ENCODE peak calls at places on chromosome 7, in nine cellular contexts. I is activated T-helper 1 cell treated with anti-CD3 and anti-CD28 coated beads, Interleukin-2, amount 50 U/mL, for 16 hours; M is IMR-90; T is RPMI8226; B is Calu3; O is stimulated activated CD8-positive, alpha-beta memory T cell treated with anti-CD3 and anti-CD28 coated beads, Interleukin-15, amount 100 ng/mL, for 24 hours; N is fibroblast of lung; A is mucosa of gallbladder; Z is kidney epithelial cell. G is an unnamed sample.

GRCh38 chr7:2787251-2787968 is 56.7 kb downstream of the GNA12 start:
- DNase-seq in I (no peak), M (no peak), T (no peak), B (no peak), O (no peak), N (no peak), A (no peak), Z (peak), G (no peak)

GRCh38 chr7:129315916-129316315 is 91.1 kb downstream of the AHCYL2 start:
- DNase-seq in I (no peak), M (no peak), T (no peak), B (no peak), O (no peak), N (no peak), A (no peak), Z (no peak), G (no peak)

GRCh38 chr7:112481833-112482669 is 1.3 kb downstream of the LSMEM1 start:
- DNase-seq in I (no peak), M (peak), T (no peak), B (peak), O (no peak), N (peak), A (no peak), Z (peak), G (peak)

GRCh38 chr7:2607122-2607912 is 24.5 kb upstream of the TTYH3 start:
- DNase-seq in I (no peak), M (no peak), T (no peak), B (no peak), O (no peak), N (no peak), A (peak), Z (no peak), G (no peak)

GRCh38 chr7:68865351-68865885 is 732.9 kb upstream of the AUTS2 start:
- DNase-seq in I (no peak), M (no peak), T (peak), B (no peak), O (no peak), N (no peak), A (no peak), Z (no peak), G (no peak)

GRCh38 chr7:18257711-18258110 is 230.1 kb upstream of the PRPS1L1 start:
- DNase-seq in I (no peak), M (peak), T (no peak), B (no peak), O (no peak), N (peak), A (no peak), Z (no peak), G (peak)

GRCh38 chr7:94656925-94657731 is 1.2 kb upstream of the SGCE start:
- DNase-seq in I (no peak), M (peak), T (peak), B (no peak), O (no peak), N (peak), A (no peak), Z (no peak), G (peak)

GRCh38 chr7:24981544-24981951 is 1.6 kb upstream of the OSBPL3 start:
- DNase-seq in I (peak), M (peak), T (peak), B (peak), O (no peak), N (peak), A (peak), Z (no peak), G (peak)

GRCh38 chr7:87517136-87517805 is 41.8 kb upstream of the ABCB4 start:
- DNase-seq in I (no peak), M (peak), T (no peak), B (no peak), O (no peak), N (no peak), A (no peak), Z (peak), G (no peak)

GRCh38 chr7:157932498-157933218 is 595.9 kb downstream of the DNAJB6 start:
- DNase-seq in I (no peak), M (no peak), T (no peak), B (no peak), O (no peak), N (no peak), A (no peak), Z (no peak), G (peak)

GRCh38 chr7:47666164-47666862 is 84.4 kb upstream of the TNS3 start:
- DNase-seq in I (no peak), M (peak), T (no peak), B (peak), O (no peak), N (peak), A (no peak), Z (no peak), G (peak)

GRCh38 chr7:68720722-68721121 is 877.6 kb upstream of the AUTS2 start:
- DNase-seq in I (no peak), M (peak), T (peak), B (no peak), O (no peak), N (peak), A (no peak), Z (no peak), G (peak)

GRCh38 chr7:92955081-92955480 is 118.7 kb upstream of the CDK6 start:
- DNase-seq in I (no peak), M (no peak), T (no peak), B (no peak), O (no peak), N (no peak), A (no peak), Z (no peak), G (no peak)

GRCh38 chr7:136104269-136104603 is 127.1 kb upstream of the MTPN start:
- DNase-seq in I (no peak), M (no peak), T (no peak), B (no peak), O (no peak), N (no peak), A (no peak), Z (no peak), G (no peak)

GRCh38 chr7:54260868-54261475 is 281.2 kb upstream of the VSTM2A start:
- DNase-seq in I (no peak), M (no peak), T (no peak), B (no peak), O (no peak), N (peak), A (no peak), Z (peak), G (no peak)

G was measured in brain microvascular endothelial cell.